ENCODE peak calls at places on chromosomes 2 and 18, in five cellular contexts. P is GM06990, C is H7, R is keratinocyte, D is ascending aorta. N is an unnamed sample. For H3K27me3, the result is how much of the 10 kb centered on the place peaks cover.

GRCh38 chr2:199336546-199336945 is 121.2 kb downstream of the SATB2 start:
- DNase-seq in P (no peak), C (no peak), R (no peak), D (no peak), N (no peak)

GRCh38 chr2:189830510-189830909 is 46.3 kb downstream of the PMS1 start:
- DNase-seq in P (no peak), C (no peak), R (no peak), D (no peak), N (no peak)

GRCh38 chr2:231399046-231399852 is 3.7 kb downstream of the B3GNT7 start:
- DNase-seq in P (no peak), C (peak), R (no peak), D (no peak), N (no peak)

GRCh38 chr2:240507060-240507777 is 50.6 kb downstream of the ANKMY1 start:
- DNase-seq in P (no peak), C (peak), R (no peak), D (no peak), N (no peak)

GRCh38 chr2:232563580-232563979 is 13.1 kb downstream of the EIF4E2 start:
- DNase-seq in P (no peak), C (no peak), R (no peak), D (no peak), N (no peak)

GRCh38 chr2:38610851-38611801 is 8.4 kb upstream of the HNRNPLL start:
- DNase-seq in P (peak), C (no peak), R (no peak), D (no peak), N (no peak)

GRCh38 chr2:46963961-46964673 is 48.5 kb upstream of the MCFD2 start:
- DNase-seq in P (no peak), C (no peak), R (no peak), D (no peak), N (no peak)

GRCh38 chr2:81412681-81413080 is 1108.1 kb upstream of the LRRTM1 start:
- DNase-seq in P (no peak), C (no peak), R (no peak), D (no peak), N (no peak)

GRCh38 chr18:45978084-45978483 is 11.0 kb upstream of the EPG5 start:
- DNase-seq in P (no peak), C (peak), R (no peak), D (no peak), N (no peak)

GRCh38 chr18:63832470-63832869 is 55.0 kb upstream of the SERPINB2 start:
- DNase-seq in P (peak), C (no peak), R (peak), D (no peak), N (no peak)

GRCh38 chr2:148534416-148535205 is 109.9 kb upstream of the EPC2 start:
- DNase-seq in P (no peak), C (no peak), R (no peak), D (no peak), N (no peak)

GRCh38 chr2:120436885-120437603 is 91.1 kb downstream of the INHBB start:
- DNase-seq in P (no peak), C (peak), R (no peak), D (peak), N (no peak)

GRCh38 chr18:63161728-63162195 is 157.8 kb downstream of the BCL2 start:
- DNase-seq in P (peak), C (no peak), R (peak), D (peak), N (peak)

GRCh38 chr18:63850010-63850409 is 37.5 kb upstream of the SERPINB2 start:
- DNase-seq in P (no peak), C (peak), R (no peak), D (no peak), N (no peak)

GRCh38 chr18:59885579-59886163 is 14.1 kb upstream of the PMAIP1 start:
- DNase-seq in P (peak), C (no peak), R (no peak), D (no peak), N (no peak)

GRCh38 chr2:54755641-54756326 is 32.3 kb downstream of the EML6 start:
- DNase-seq in P (peak), C (no peak), R (no peak), D (no peak), N (no peak)

GRCh38 chr2:222272446-222273035 is 26.3 kb downstream of the PAX3 start:
- DNase-seq in P (no peak), C (no peak), R (no peak), D (no peak), N (no peak)
- H3K27me3 ChIP-seq in P (under half), C (under half), R (under half), D (under half), N (under half)

GRCh38 chr2:11680901-11681721 is 11.1 kb upstream of the NTSR2 start:
- DNase-seq in P (no peak), C (no peak), R (no peak), D (no peak), N (no peak)
- H3K27me3 ChIP-seq in P (under half), C (under half), R (half or more), D (under half), N (under half)

GRCh38 chr2:96121414-96121813 is 5.0 kb upstream of the ADRA2B start:
- DNase-seq in P (no peak), C (no peak), R (no peak), D (no peak), N (no peak)

GRCh38 chr2:96122391-96122790 is 6.0 kb upstream of the ADRA2B start:
- DNase-seq in P (no peak), C (no peak), R (no peak), D (no peak), N (no peak)

GRCh38 chr2:96123936-96124335 is 7.6 kb upstream of the ADRA2B start:
- DNase-seq in P (no peak), C (no peak), R (no peak), D (no peak), N (no peak)

GRCh38 chr2:96124406-96125265 is 8.3 kb upstream of the ADRA2B start:
- DNase-seq in P (no peak), C (no peak), R (no peak), D (no peak), N (no peak)

DNA sequence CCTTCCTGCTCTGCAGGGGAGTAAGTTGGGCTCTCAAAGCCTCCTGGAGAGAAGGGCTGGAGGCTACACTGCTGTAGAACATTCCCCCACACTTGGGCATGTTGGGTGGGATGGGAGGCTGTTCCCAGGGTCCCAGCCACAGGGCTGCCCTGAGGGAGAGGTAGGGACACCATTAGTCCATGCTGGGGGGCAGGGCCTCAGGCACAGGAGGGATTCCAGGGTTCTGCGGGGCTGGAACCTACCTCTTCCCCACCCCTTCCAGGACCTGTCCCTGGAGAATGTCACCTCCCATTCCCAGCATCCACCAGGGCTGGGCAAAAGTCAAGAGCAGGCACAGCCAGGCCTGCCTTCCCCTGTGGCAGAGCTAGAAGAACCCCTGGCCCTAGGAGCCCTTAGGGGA is 6.9 kb upstream of the ADRA2B start:
- DNase-seq in P (no peak), C (no peak), R (no peak), D (no peak), N (no peak)
- H3K27me3 ChIP-seq in P (under half), C (under half), R (under half), D (under half), N (under half)

DNA sequence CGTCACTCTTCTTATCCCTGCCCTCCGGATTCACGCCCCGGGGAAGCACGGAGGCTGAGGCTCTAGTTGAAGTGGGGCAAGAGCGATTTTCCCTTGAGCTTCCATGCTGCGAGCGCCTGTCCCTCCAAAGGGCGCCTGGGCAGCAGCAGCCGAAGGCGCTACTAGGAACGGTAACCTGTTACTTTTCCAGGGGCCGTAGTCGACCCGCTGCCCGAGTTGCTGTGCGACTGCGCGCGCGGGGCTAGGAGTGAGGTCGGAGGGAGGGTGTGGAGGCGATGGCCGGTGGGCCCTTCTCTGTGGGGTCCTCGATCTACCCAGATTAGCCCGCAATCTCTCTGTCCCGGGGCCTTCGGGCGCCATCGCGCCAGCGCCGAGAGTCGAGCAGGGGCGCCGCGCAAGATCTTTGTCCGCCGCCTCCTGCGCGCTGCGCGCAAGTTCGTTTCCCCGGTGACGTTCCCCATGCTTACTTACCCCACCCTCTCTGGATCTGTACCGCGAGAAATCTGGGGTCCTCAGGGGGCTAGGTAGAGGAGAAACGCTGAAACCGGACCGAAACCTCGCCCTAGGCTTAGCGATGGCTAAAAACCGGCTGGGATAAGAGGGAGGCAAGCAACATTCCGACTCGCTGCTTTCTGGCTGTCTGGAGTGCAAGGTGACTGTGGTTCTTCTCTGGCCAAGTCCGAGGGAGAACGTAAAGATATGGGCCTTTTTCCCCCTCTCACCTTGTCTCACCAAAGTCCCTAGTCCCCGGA is 736 bp downstream of the GAD1 start:
- DNase-seq in P (peak), C (peak), R (no peak), D (no peak), N (no peak)
- H3K27me3 ChIP-seq in P (under half), C (half or more), R (half or more), D (under half), N (under half)

GRCh38 chr2:112220186-112220585 is 34.7 kb downstream of the ZC3H8 start:
- DNase-seq in P (no peak), C (no peak), R (no peak), D (no peak), N (no peak)

GRCh38 chr2:112216158-112216557 is 38.7 kb downstream of the ZC3H8 start:
- DNase-seq in P (no peak), C (peak), R (no peak), D (no peak), N (no peak)

GRCh38 chr2:112220831-112221230 is 34.0 kb downstream of the ZC3H8 start:
- DNase-seq in P (no peak), C (no peak), R (no peak), D (no peak), N (no peak)

GRCh38 chr2:112217854-112218253 is 37.0 kb downstream of the ZC3H8 start:
- DNase-seq in P (no peak), C (no peak), R (no peak), D (no peak), N (no peak)
- H3K27me3 ChIP-seq in P (under half), C (under half), R (under half), D (under half), N (under half)

DNA sequence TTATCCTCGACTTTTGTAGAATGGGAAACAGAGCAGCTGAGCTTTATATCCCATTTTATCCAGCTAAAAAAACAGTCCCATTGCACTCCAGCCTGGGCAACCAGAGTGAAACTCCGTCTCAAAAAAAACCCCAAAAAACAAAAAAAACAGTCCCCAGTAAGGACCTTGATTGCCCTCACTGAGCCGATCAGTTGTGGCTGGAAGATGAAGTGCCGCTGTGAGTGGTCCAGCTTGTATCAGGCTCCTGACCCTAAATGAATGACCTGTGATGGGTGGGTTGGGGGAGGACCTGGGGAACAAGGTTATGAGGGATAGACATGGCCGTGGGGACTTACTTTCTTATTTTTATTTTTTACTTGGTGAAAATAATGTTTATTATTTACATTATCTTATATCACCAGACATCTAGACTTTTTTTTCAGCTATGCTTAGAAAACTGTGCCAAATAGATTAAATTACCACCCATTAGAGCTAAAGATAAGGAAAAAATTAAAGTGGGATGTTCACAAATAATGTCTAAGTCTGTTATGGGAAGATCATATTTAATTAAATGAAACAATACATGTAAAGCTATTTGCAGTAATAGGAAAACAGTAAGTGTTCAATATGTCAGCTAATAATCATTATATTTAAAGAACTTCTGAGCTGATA is 10.8 kb upstream of the ADAM23 start:
- DNase-seq in P (no peak), C (no peak), R (no peak), D (no peak), N (no peak)
- H3K27me3 ChIP-seq in P (under half), C (under half), R (under half), D (under half), N (under half)

N was measured in thoracic aorta.